ENCODE peak calls at places on chromosome 1, in five cellular contexts. Q is mesenchymal stem cell, D is H9, J is trophoblast cell, W is H1. Y is an unnamed sample. For H3K79me1, the result is how much of the 10 kb centered on the place peaks cover.

GRCh38 chr1:214400136-214400535 is 119.2 kb downstream of the SMYD2 start:
- DNase-seq in Q (no peak), D (no peak), J (no peak), W (no peak), Y (no peak)

GRCh38 chr1:187157552-187157951 is 328.8 kb downstream of the PLA2G4A start:
- DNase-seq in Q (peak), D (no peak), J (no peak), W (no peak), Y (no peak)

GRCh38 chr1:19086176-19086875 is 123.7 kb downstream of the UBR4 start:
- DNase-seq in Q (no peak), D (no peak), J (no peak), W (no peak), Y (no peak)

GRCh38 chr1:117051224-117052064 is 8.7 kb upstream of the TTF2 start:
- DNase-seq in Q (peak), D (no peak), J (peak), W (no peak), Y (no peak)

GRCh38 chr1:42922687-42923366 is 35.8 kb downstream of the SLC2A1 start:
- DNase-seq in Q (peak), D (peak), J (peak), W (peak), Y (peak)

GRCh38 chr1:243850368-243851128 is 505 bp upstream of the AKT3 start:
- DNase-seq in Q (peak), D (peak), J (peak), W (no peak), Y (peak)

GRCh38 chr1:60589916-60590315 is 492.4 kb upstream of the NFIA start:
- DNase-seq in Q (no peak), D (no peak), J (no peak), W (no peak), Y (no peak)

GRCh38 chr1:39544327-39544726 is 32.3 kb downstream of the PABPC4 start:
- DNase-seq in Q (no peak), D (no peak), J (no peak), W (no peak), Y (no peak)

GRCh38 chr1:145918992-145919939 is 749 bp upstream of the PEX11B start:
- DNase-seq in Q (peak), D (peak), J (peak), W (no peak), Y (peak)

GRCh38 chr1:63794927-63795326 is 21.1 kb downstream of the ROR1 start:
- DNase-seq in Q (no peak), D (peak), J (no peak), W (peak), Y (no peak)

GRCh38 chr1:94608852-94609570 is 67.5 kb upstream of the F3 start:
- DNase-seq in Q (peak), D (no peak), J (no peak), W (no peak), Y (no peak)

GRCh38 chr1:116853680-116854191 is 56.0 kb upstream of the PTGFRN start:
- DNase-seq in Q (peak), D (peak), J (peak), W (peak), Y (no peak)

GRCh38 chr1:239418241-239418640 is 31.9 kb downstream of the CHRM3 start:
- DNase-seq in Q (no peak), D (no peak), J (no peak), W (no peak), Y (no peak)

GRCh38 chr1:226763741-226764264 is 24.7 kb upstream of the ITPKB start:
- DNase-seq in Q (peak), D (peak), J (peak), W (peak), Y (no peak)

GRCh38 chr1:240947438-240948224 is 335.7 kb upstream of the GREM2 start:
- DNase-seq in Q (no peak), D (no peak), J (no peak), W (no peak), Y (no peak)

GRCh38 chr1:15094719-15095491 is 58.6 kb upstream of the TMEM51 start:
- DNase-seq in Q (no peak), D (no peak), J (no peak), W (no peak), Y (no peak)

GRCh38 chr1:47433453-47434050 is 4.3 kb upstream of the FOXD2 start:
- DNase-seq in Q (no peak), D (no peak), J (no peak), W (no peak), Y (no peak)

GRCh38 chr1:219577331-219577730 is 35.6 kb downstream of the ZC3H11B start:
- DNase-seq in Q (no peak), D (no peak), J (no peak), W (no peak), Y (no peak)

GRCh38 chr1:84759756-84760155 is 69.5 kb upstream of the SSX2IP start:
- DNase-seq in Q (no peak), D (no peak), J (no peak), W (no peak), Y (no peak)

GRCh38 chr1:84763912-84764675 is 73.8 kb upstream of the SSX2IP start:
- DNase-seq in Q (no peak), D (peak), J (peak), W (no peak), Y (no peak)

GRCh38 chr1:84757301-84757700 is 67.0 kb upstream of the SSX2IP start:
- DNase-seq in Q (no peak), D (no peak), J (peak), W (no peak), Y (no peak)

GRCh38 chr1:84758968-84759491 is 68.8 kb upstream of the SSX2IP start:
- DNase-seq in Q (peak), D (no peak), J (no peak), W (no peak), Y (no peak)

GRCh38 chr1:84762664-84763063 is 72.4 kb upstream of the SSX2IP start:
- DNase-seq in Q (no peak), D (no peak), J (no peak), W (no peak), Y (no peak)
- H2BK12ac ChIP-seq in Q (no peak), D (no peak), J (no peak), W (no peak), Y (no peak)

GRCh38 chr1:247332901-247333361 is 1.3 kb upstream of the ZNF496 start:
- DNase-seq in Q (peak), D (no peak), J (peak), W (no peak), Y (no peak)

GRCh38 chr1:247336390-247336789 is 4.7 kb upstream of the ZNF496 start:
- DNase-seq in Q (no peak), D (no peak), J (no peak), W (no peak), Y (no peak)

GRCh38 chr1:247335871-247336270 is 4.2 kb upstream of the ZNF496 start:
- DNase-seq in Q (no peak), D (peak), J (no peak), W (no peak), Y (no peak)

GRCh38 chr1:247332215-247332900 is 691 bp upstream of the ZNF496 start:
- DNase-seq in Q (peak), D (no peak), J (peak), W (no peak), Y (peak)

GRCh38 chr1:247334378-247335133 is 2.9 kb upstream of the ZNF496 start:
- DNase-seq in Q (no peak), D (no peak), J (no peak), W (no peak), Y (no peak)
- H3K79me1 ChIP-seq in Q (under half), D (under half), J (under half), W (under half), Y (under half)

DNA sequence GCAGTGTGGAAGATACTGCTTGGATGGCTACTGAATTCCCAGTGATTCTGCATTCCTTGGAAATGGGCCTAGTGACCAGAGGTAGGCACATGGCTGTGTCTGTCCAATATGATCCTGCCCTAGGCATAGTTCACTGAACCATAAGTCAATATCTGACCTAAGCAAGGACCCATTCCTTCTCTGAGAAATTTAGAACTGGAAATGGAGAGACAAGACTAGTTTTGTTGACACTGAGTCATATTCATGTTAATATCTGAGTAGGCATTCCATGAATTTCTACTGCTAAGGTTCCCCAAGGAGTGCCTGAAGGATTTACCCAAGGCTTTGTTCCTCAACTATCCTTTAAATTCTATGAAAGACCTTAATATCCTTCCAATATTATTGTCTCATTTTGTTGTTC is 329.7 kb upstream of the BEND5 start:
- DNase-seq in Q (no peak), D (no peak), J (no peak), W (no peak), Y (no peak)
- H2BK12ac ChIP-seq in Q (no peak), D (no peak), J (no peak), W (no peak), Y (no peak)

DNA sequence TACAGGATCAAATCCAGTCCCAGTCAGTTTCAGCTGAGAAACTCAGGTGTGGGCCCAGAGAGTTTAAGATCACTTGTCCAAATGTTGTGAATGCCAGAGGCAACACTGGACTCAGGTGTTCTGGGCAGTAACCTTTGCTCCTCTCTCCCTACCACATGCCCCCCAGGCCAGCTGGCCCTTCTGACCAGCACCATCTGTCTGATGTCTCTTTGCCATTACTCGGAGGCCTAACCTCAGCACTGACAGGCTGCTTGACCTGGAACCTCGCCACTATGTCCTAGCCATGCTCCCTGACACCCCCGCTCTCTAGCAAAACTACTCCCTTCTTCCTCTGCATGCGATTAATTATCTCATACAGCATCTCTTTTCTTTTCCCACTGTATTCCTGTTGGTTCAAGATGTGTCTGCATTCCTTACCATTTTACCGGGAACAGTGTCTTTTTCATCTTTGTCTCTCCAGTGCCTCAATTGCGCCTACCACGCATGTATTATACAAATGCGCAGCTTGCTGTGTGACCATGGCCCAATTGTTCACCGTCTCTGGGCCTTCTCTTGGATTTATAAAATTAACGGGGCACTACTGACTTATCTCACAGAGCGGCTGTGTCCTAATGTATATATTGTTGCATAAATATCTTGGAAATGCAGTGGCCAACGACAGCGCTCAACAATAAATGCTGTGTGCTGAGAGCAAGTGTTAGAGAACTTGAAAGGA is 159.5 kb upstream of the IRF2BP2 start:
- DNase-seq in Q (no peak), D (no peak), J (no peak), W (no peak), Y (no peak)
- H3K79me1 ChIP-seq in Q (under half), D (under half), J (under half), W (under half), Y (under half)

DNA sequence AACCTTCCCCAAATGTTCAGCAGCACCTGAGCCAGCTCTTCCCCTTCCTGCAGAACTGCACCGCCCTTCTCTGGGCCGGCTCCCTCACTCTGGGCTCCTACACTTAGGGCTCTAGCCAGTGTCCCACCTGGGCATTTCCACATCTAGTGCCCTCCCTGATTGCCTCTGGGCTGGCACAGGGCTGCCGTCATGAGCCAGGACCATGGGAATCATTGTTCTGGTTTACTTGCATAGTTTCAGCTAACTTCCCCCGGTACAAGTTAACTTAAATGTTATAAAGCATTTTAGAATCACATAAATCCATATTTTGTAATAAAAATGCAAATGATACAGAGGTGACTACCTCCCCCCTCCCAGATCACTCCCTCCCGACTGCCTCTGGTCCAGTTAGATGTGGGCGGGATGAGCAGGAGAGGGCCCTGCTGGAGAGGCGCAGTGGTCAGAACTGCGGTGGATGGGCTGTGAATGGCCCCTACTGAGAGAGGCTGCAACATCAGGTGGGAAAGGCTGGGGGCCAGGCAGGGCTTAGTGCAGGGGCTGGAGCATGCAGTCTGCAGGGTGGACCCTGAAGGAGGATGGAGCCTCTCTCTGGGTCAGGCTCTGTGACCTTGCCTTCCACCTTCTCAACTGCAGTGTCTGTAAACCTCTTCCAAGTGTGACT is 371.4 kb upstream of the C1orf174 start:
- DNase-seq in Q (no peak), D (no peak), J (no peak), W (no peak), Y (no peak)
- H2BK12ac ChIP-seq in Q (no peak), D (no peak), J (no peak), W (no peak), Y (no peak)

DNA sequence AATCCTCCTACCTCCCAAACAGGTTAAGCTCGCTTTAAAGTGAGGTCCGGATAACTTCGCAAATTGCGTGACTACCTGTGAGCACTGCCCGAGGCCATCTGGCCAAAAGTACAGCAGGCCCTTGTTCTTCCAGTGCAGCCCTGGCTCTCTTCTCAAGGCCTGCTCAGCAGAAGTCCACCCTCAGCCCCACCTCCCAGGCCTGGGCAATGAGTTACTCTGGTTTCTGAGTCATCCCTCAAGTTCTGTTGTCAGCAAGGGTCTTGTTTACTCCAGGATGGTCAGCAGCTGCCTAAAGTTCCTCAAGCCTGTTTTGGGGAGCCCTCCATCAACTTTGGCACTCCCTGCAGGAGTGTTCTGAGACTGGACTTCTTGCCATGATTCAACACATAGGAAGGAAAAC is 101.7 kb downstream of the BCAR3 start:
- DNase-seq in Q (peak), D (no peak), J (peak), W (no peak), Y (no peak)
- H3K79me1 ChIP-seq in Q (under half), D (under half), J (under half), W (under half), Y (under half)

Y was measured in neuronal stem cell.